ENCODE peak calls at places on chromosomes 11 and 22, in six cellular contexts. P, K, R, F, D and X are unnamed samples.

GRCh38 chr11:898160-898517 is 12.5 kb downstream of the CHID1 start:
- DNase-seq in F (peak), K (no peak), P (peak), D (no peak), R (no peak), X (no peak)

GRCh38 chr11:7098235-7098832 is 9.5 kb downstream of the RBMXL2 start:
- DNase-seq in D (no peak), R (peak), P (no peak), F (peak), K (peak), X (no peak)

GRCh38 chr11:72364754-72365153 is 69.6 kb downstream of the CLPB start:
- DNase-seq in R (no peak), P (no peak), F (no peak), D (no peak), K (no peak), X (no peak)

GRCh38 chr11:58832246-58832645 is 12.3 kb downstream of the GLYATL2 start:
- DNase-seq in P (no peak), F (no peak), K (no peak), R (no peak), D (no peak), X (no peak)

GRCh38 chr11:43943357-43943930 is 1.0 kb downstream of the C11orf96 start:
- DNase-seq in F (no peak), K (no peak), P (no peak), R (no peak), D (no peak), X (no peak)

GRCh38 chr11:97140885-97141494 is 751.2 kb downstream of the JRKL start:
- DNase-seq in D (no peak), R (no peak), K (peak), F (peak), P (no peak), X (no peak)

GRCh38 chr11:10160350-10160749 is 133.7 kb downstream of the SBF2 start:
- DNase-seq in D (no peak), K (no peak), F (no peak), R (no peak), P (no peak), X (no peak)

GRCh38 chr22:48315415-48316244 is 1512.0 kb downstream of the BRD1 start:
- DNase-seq in F (no peak), D (peak), K (no peak), P (peak), R (no peak), X (no peak)

GRCh38 chr11:12860827-12861226 is 148.3 kb upstream of the RASSF10 start:
- DNase-seq in R (no peak), P (no peak), D (no peak), K (no peak), F (no peak), X (no peak)

GRCh38 chr11:69463181-69463891 is 18.1 kb upstream of the LINC01488 start:
- DNase-seq in D (no peak), F (peak), P (peak), R (peak), K (no peak), X (no peak)

GRCh38 chr11:129249923-129250322 is 57.8 kb upstream of the ARHGAP32 start:
- DNase-seq in K (no peak), R (no peak), P (no peak), F (no peak), D (no peak), X (no peak)

GRCh38 chr11:282630-283360 is 4.6 kb downstream of the NLRP6 start:
- DNase-seq in D (no peak), K (peak), F (no peak), P (peak), R (no peak), X (no peak)

GRCh38 chr11:77515063-77515462 is 41.2 kb upstream of the PAK1 start:
- DNase-seq in D (no peak), F (no peak), R (no peak), P (no peak), K (no peak), X (no peak)

GRCh38 chr11:46718155-46719019 is 626 bp upstream of the F2 start:
- DNase-seq in R (no peak), P (no peak), D (no peak), K (no peak), F (peak), X (no peak)

GRCh38 chr11:96102664-96103068 is 178.8 kb upstream of the MTMR2 start:
- DNase-seq in D (no peak), K (no peak), R (no peak), P (no peak), F (peak), X (no peak)

GRCh38 chr11:35623708-35624168 is 5.5 kb downstream of the FJX1 start:
- DNase-seq in K (no peak), F (peak), R (no peak), D (peak), P (no peak), X (no peak)

GRCh38 chr11:1837171-1838076 is 1.4 kb upstream of the TNNI2 start:
- DNase-seq in P (peak), F (peak), D (no peak), K (peak), R (peak), X (peak)

GRCh38 chr11:20238712-20239111 is 78.4 kb upstream of the DBX1 start:
- DNase-seq in D (no peak), K (no peak), F (no peak), P (no peak), R (no peak), X (no peak)

GRCh38 chr11:6303657-6304056 is 16.6 kb downstream of the CAVIN3 start:
- DNase-seq in P (no peak), R (no peak), D (no peak), K (no peak), F (no peak), X (no peak)

GRCh38 chr11:1165256-1166041 is 7.7 kb downstream of the MUC5AC start:
- DNase-seq in K (peak), R (no peak), P (peak), D (peak), F (no peak), X (no peak)

GRCh38 chr11:6442441-6442840 is 1.7 kb upstream of the HPX start:
- DNase-seq in F (no peak), K (no peak), D (no peak), R (no peak), P (no peak), X (no peak)

GRCh38 chr22:28112548-28113043 is 193.5 kb upstream of the PITPNB start:
- DNase-seq in R (no peak), F (peak), P (peak), K (no peak), D (no peak), X (peak)

GRCh38 chr11:125315088-125315740 is 150.7 kb downstream of the PKNOX2 start:
- DNase-seq in R (no peak), K (no peak), D (no peak), F (peak), P (peak), X (no peak)

GRCh38 chr22:16917144-16918003 is 90.6 kb downstream of the GAB4 start:
- DNase-seq in D (no peak), K (peak), F (peak), P (peak), R (peak), X (peak)

GRCh38 chr11:27304514-27304913 is 58.5 kb downstream of the CCDC34 start:
- DNase-seq in P (no peak), K (no peak), F (no peak), R (no peak), D (no peak), X (no peak)

GRCh38 chr11:47750725-47751124 is 16.4 kb downstream of the FNBP4 start:
- DNase-seq in F (no peak), K (no peak), R (no peak), P (no peak), D (no peak), X (no peak)

GRCh38 chr11:64237484-64237951 is 3.1 kb downstream of the VEGFB start:
- DNase-seq in K (no peak), R (no peak), D (peak), F (no peak), P (peak), X (no peak)

GRCh38 chr22:29198240-29198639 is 7.5 kb upstream of the EMID1 start:
- DNase-seq in K (no peak), D (no peak), P (no peak), F (no peak), R (no peak), X (no peak)

GRCh38 chr22:23124611-23125511 is 16.9 kb downstream of the RSPH14 start:
- DNase-seq in P (peak), F (no peak), K (no peak), R (no peak), D (no peak), X (no peak)

GRCh38 chr11:35943761-35944502 is at the start of gene LDLRAD3:
- DNase-seq in R (peak), D (peak), F (peak), K (peak), P (peak), X (peak)

GRCh38 chr22:43399338-43399979 is 12.4 kb upstream of the MPPED1 start:
- DNase-seq in F (no peak), P (no peak), K (no peak), D (no peak), R (no peak), X (no peak)

GRCh38 chr11:37474889-37475288 is 876.9 kb upstream of the RAG2 start:
- DNase-seq in K (no peak), F (peak), D (no peak), R (no peak), P (no peak), X (no peak)

DNA sequence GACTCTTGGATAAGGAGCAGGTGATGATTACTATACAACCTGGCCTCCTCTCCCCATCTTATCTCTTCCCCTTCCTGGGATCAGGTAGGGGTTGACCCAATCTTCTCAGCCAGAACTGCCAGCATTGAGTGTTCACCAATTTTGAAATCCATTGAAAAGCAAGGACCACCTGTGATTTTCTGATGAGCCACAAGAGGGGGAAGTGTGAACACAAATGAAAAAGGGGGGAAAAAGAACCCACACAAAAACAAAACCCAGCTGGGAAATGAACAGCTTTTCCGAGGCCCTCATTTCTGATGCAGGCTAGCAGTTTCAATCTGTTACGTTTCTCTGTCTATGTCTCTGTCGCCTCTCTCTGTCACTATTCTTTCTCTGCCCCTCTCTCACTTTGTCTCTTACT is 161.9 kb downstream of the INSC start:
- DNase-seq in P (no peak), D (no peak), R (no peak), F (peak), K (peak), X (no peak)
- TF ChIP-seq CTCF in P (no peak), D (peak), R (no peak), F (no peak), K (no peak), X (peak)

GRCh38 chr11:94760296-94760695 is 7.9 kb upstream of the AMOTL1 start:
- DNase-seq in D (no peak), K (no peak), F (no peak), R (no peak), P (no peak), X (no peak)

GRCh38 chr11:94759522-94759921 is 8.6 kb upstream of the AMOTL1 start:
- DNase-seq in F (no peak), D (no peak), K (no peak), R (no peak), P (no peak), X (no peak)

GRCh38 chr11:94762995-94763394 is 5.2 kb upstream of the AMOTL1 start:
- DNase-seq in K (no peak), P (no peak), R (no peak), F (no peak), D (no peak), X (no peak)

GRCh38 chr11:94758671-94759070 is 9.5 kb upstream of the AMOTL1 start:
- DNase-seq in F (no peak), D (no peak), P (no peak), R (no peak), K (no peak), X (no peak)

DNA sequence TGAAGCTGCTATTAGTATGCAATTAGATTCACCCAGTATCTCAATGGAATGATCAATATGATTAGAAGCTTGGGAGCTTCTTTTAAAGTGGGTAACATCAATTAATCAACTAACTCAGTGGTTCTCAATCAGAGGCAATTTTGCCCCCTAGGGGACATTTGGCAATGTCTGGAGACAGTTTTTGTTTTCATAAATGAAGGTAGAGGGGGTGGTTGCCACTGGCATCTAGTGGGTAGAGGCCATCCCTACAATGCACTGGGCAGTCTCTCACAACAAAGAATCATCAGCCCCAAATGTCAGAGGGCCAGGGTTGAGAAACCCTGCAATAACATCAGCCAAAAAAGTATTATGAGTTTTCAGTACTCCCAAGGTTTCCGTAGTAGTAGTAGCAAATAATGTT is 5.9 kb upstream of the AMOTL1 start:
- DNase-seq in K (no peak), P (no peak), D (no peak), R (no peak), F (no peak), X (no peak)
- TF ChIP-seq CTCF in K (peak), P (peak), D (peak), R (no peak), F (peak), X (no peak)

DNA sequence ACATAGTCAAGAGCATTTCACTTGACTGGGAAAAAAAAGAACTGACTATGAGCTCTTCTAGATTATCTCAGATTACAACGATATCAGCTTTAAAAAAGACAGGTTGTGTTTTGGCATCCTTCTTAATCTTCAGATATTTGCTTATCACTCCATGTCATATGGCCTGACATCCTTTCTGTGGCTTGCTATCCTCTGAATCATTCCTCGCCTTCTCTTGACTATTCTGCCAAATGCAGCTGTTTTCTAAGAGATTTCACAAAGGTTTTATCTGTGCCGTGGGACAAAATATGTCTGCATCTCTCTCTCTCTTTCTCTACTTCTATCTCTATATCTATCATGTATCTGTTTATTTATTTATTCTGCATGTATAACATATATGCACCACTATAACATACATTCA is 746.1 kb downstream of the CNTN5 start:
- DNase-seq in K (no peak), R (no peak), D (no peak), F (no peak), P (no peak), X (no peak)
- TF ChIP-seq CTCF in K (no peak), R (no peak), D (no peak), F (no peak), P (no peak), X (no peak)

GRCh38 chr11:14622241-14622954 is 21.2 kb upstream of the PDE3B start:
- DNase-seq in K (no peak), R (no peak), F (peak), D (no peak), P (no peak), X (no peak)

GRCh38 chr11:14620027-14620511 is 23.5 kb upstream of the PDE3B start:
- DNase-seq in K (no peak), R (no peak), D (no peak), P (no peak), F (peak), X (no peak)

GRCh38 chr11:14625804-14626203 is 17.8 kb upstream of the PDE3B start:
- DNase-seq in D (no peak), K (no peak), F (no peak), P (no peak), R (no peak), X (no peak)

GRCh38 chr11:14619580-14619979 is 24.0 kb upstream of the PDE3B start:
- DNase-seq in F (peak), K (no peak), P (no peak), D (no peak), R (no peak), X (no peak)

DNA sequence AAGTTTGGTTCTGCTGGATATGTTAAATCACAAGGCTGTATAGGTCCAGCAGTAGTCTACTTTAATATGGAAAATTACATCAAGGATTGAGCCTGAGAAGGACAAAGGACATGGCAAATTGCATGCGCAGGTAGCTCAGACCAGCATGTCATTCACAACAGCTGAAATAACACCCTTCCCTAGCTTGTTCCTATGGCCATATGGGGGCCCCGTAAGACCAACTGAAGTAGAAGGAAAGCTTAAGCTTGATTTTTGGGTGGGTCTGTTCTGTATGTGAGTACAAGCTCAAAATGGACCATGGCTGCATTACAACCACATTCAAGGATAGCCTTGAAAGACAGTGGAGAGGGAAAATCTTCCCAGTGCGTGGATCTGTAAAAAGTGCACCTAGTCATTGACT is 20.6 kb upstream of the PDE3B start:
- DNase-seq in K (no peak), R (no peak), D (no peak), P (no peak), F (no peak), X (no peak)
- TF ChIP-seq CTCF in K (no peak), R (no peak), D (no peak), P (no peak), F (no peak), X (no peak)

GRCh38 chr11:90774727-90775572 is 552.1 kb upstream of the CHORDC1 start:
- DNase-seq in K (no peak), R (no peak), D (no peak), P (peak), F (no peak), X (no peak)

GRCh38 chr11:90770007-90770406 is 547.2 kb upstream of the CHORDC1 start:
- DNase-seq in K (no peak), P (no peak), F (no peak), R (no peak), D (no peak), X (no peak)

GRCh38 chr11:90779098-90779497 is 556.2 kb upstream of the CHORDC1 start:
- DNase-seq in F (no peak), D (no peak), K (no peak), P (no peak), R (no peak), X (no peak)

DNA sequence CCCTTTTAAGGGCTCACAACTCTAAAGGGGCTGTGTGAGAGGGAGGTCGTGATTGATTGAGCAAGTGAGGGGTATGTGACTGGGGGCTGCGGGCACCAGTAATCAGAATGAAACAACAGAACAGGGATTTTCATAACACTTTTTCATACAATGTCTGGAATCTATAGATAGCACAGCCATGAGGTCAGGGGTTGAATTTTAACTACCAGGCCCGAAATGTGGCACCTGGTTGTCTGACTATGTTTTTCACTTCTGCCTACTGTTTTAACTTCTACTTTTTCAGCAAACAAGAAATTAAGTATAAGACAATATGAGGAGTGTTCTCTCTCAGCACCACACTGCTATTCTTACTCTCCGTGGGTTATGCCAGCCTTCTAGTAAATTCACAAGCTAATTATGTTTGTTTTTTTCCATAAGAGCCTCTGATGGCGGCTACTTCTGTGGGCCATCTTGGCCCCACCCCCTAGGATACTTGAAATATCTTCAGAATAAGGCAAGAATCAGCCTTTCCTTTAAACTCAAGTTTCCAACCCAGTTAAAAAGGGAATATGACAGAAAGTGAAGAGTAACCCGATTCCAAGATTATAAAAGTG is 552.8 kb upstream of the CHORDC1 start:
- DNase-seq in R (no peak), P (no peak), D (no peak), F (no peak), K (no peak), X (no peak)
- TF ChIP-seq CTCF in R (no peak), P (no peak), D (no peak), F (no peak), K (no peak), X (no peak)

GRCh38 chr11:133977067-133977681 is 20.4 kb upstream of the IGSF9B start:
- DNase-seq in D (no peak), P (no peak), R (no peak), F (no peak), K (peak), X (no peak)

GRCh38 chr11:133978816-133979215 is 22.0 kb upstream of the IGSF9B start:
- DNase-seq in D (no peak), K (no peak), F (no peak), R (no peak), P (no peak), X (no peak)

GRCh38 chr11:133969072-133969471 is 12.3 kb upstream of the IGSF9B start:
- DNase-seq in K (no peak), P (no peak), R (no peak), F (no peak), D (no peak), X (no peak)

GRCh38 chr11:133971871-133972270 is 15.1 kb upstream of the IGSF9B start:
- DNase-seq in K (no peak), P (no peak), F (no peak), D (no peak), R (no peak), X (no peak)

GRCh38 chr11:133974836-133975235 is 18.1 kb upstream of the IGSF9B start:
- DNase-seq in K (no peak), D (no peak), P (no peak), F (no peak), R (no peak), X (no peak)
- TF ChIP-seq CTCF in K (no peak), D (no peak), P (no peak), F (no peak), R (no peak), X (no peak)